ENCODE peak calls at places on chromosomes 12 and 14, in seven cellular contexts. One of them, this sample, is unnamed.
A peak's percentile ranks its signal among the peaks of the same experiment; 100 is the strongest.

GRCh38 chr14:104876251-104876699 is 11.2 kb downstream of the CEP170B start:
- DNase-seq in WTC11: peak; percentile 80
- DNase-seq in fibroblast of villous mesenchyme: peak; percentile 35
- DNase-seq in astrocyte of the spinal cord: no peak
- DNase-seq in mesothelial cell of epicardium: no peak
- DNase-seq in BE2C: peak; percentile 52
- DNase-seq in H9: peak; percentile 83
- DNase-seq in this sample: no peak

GRCh38 chr14:73125169-73125588 is 11.1 kb upstream of the PSEN1 start:
- DNase-seq in WTC11: no peak
- DNase-seq in mesothelial cell of epicardium: no peak
- DNase-seq in astrocyte of the spinal cord: peak; percentile 14
- DNase-seq in BE2C: no peak
- DNase-seq in H9: no peak
- DNase-seq in fibroblast of villous mesenchyme: no peak
- DNase-seq in this sample: no peak

GRCh38 chr14:51652168-51653095 is 722 bp downstream of the FRMD6 start:
- DNase-seq in astrocyte of the spinal cord: peak; percentile 33
- DNase-seq in mesothelial cell of epicardium: peak; percentile 46
- DNase-seq in H9: peak; percentile 49
- DNase-seq in fibroblast of villous mesenchyme: no peak
- DNase-seq in BE2C: peak; percentile 71
- DNase-seq in WTC11: peak; percentile 61
- DNase-seq in this sample: no peak

GRCh38 chr14:104864267-104865068 is 600 bp upstream of the CEP170B start:
- DNase-seq in WTC11: peak; percentile 91
- DNase-seq in astrocyte of the spinal cord: no peak
- DNase-seq in H9: peak; percentile 93
- DNase-seq in fibroblast of villous mesenchyme: no peak
- DNase-seq in mesothelial cell of epicardium: no peak
- DNase-seq in BE2C: peak; percentile 25
- DNase-seq in this sample: peak; percentile 29

GRCh38 chr12:65187665-65188064 is 18.3 kb downstream of the LEMD3 start:
- DNase-seq in mesothelial cell of epicardium: no peak
- DNase-seq in H9: no peak
- DNase-seq in fibroblast of villous mesenchyme: no peak
- DNase-seq in WTC11: no peak
- DNase-seq in astrocyte of the spinal cord: no peak
- DNase-seq in BE2C: no peak
- DNase-seq in this sample: no peak

GRCh38 chr14:100679707-100680438 is 46.8 kb upstream of the DLK1 start:
- DNase-seq in H9: no peak
- DNase-seq in fibroblast of villous mesenchyme: peak; percentile 96
- DNase-seq in BE2C: no peak
- DNase-seq in mesothelial cell of epicardium: peak; percentile 37
- DNase-seq in WTC11: no peak
- DNase-seq in astrocyte of the spinal cord: peak; percentile 91
- DNase-seq in this sample: no peak

GRCh38 chr14:43894534-43894933 is 612.5 kb downstream of the FSCB start:
- DNase-seq in WTC11: no peak
- DNase-seq in BE2C: no peak
- DNase-seq in H9: no peak
- DNase-seq in mesothelial cell of epicardium: no peak
- DNase-seq in astrocyte of the spinal cord: no peak
- DNase-seq in fibroblast of villous mesenchyme: peak; percentile 1
- DNase-seq in this sample: no peak

GRCh38 chr12:84786622-84787021 is 126.0 kb downstream of the SLC6A15 start:
- DNase-seq in H9: no peak
- DNase-seq in fibroblast of villous mesenchyme: no peak
- DNase-seq in astrocyte of the spinal cord: no peak
- DNase-seq in WTC11: no peak
- DNase-seq in BE2C: no peak
- DNase-seq in mesothelial cell of epicardium: no peak
- DNase-seq in this sample: no peak

GRCh38 chr12:128551266-128552025 is 272.3 kb downstream of the SLC15A4 start:
- DNase-seq in WTC11: no peak
- DNase-seq in H9: no peak
- DNase-seq in BE2C: no peak
- DNase-seq in astrocyte of the spinal cord: no peak
- DNase-seq in mesothelial cell of epicardium: no peak
- DNase-seq in fibroblast of villous mesenchyme: no peak
- DNase-seq in this sample: no peak

GRCh38 chr14:61048640-61049039 is 67.6 kb downstream of the SLC38A6 start:
- DNase-seq in BE2C: no peak
- DNase-seq in fibroblast of villous mesenchyme: peak; percentile 14
- DNase-seq in astrocyte of the spinal cord: no peak
- DNase-seq in mesothelial cell of epicardium: no peak
- DNase-seq in WTC11: no peak
- DNase-seq in H9: no peak
- DNase-seq in this sample: no peak

GRCh38 chr14:21034707-21035106 is at the start of gene RNASE13:
- DNase-seq in fibroblast of villous mesenchyme: no peak
- DNase-seq in astrocyte of the spinal cord: no peak
- DNase-seq in H9: no peak
- DNase-seq in BE2C: no peak
- DNase-seq in mesothelial cell of epicardium: no peak
- DNase-seq in WTC11: no peak
- DNase-seq in this sample: no peak

GRCh38 chr12:27331299-27331926 is 1.2 kb upstream of the BMAL2 start:
- DNase-seq in BE2C: no peak
- DNase-seq in H9: no peak
- DNase-seq in fibroblast of villous mesenchyme: peak; percentile 91
- DNase-seq in WTC11: no peak
- DNase-seq in astrocyte of the spinal cord: peak; percentile 96
- DNase-seq in mesothelial cell of epicardium: no peak
- DNase-seq in this sample: no peak

GRCh38 chr12:124680863-124681778 is 113.7 kb upstream of the NCOR2 start:
- DNase-seq in H9: peak; percentile 74
- DNase-seq in mesothelial cell of epicardium: no peak
- DNase-seq in astrocyte of the spinal cord: peak; percentile 75
- DNase-seq in fibroblast of villous mesenchyme: peak; percentile 82
- DNase-seq in BE2C: peak; percentile 73
- DNase-seq in WTC11: peak; percentile 39
- DNase-seq in this sample: peak; percentile 26

DNA sequence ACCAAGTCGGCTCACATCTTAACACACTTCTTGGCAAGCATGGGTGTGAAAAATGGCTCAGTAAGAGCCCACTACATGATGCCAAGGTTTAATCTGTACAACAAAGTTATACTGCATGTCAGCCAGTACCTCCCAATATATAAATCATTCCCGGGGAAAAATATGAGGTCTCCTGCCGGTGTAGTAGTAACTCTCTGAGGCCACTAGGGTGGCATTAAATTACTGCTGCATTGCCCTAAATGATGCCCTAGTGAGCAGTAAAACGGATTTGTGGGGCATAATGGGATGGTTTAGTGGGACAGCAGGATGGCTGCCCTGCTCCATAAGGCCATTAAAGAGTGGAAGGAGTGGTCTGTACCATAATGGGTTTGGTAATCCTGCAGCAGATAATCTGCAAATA is 267.7 kb downstream of the MED13L start:
- DNase-seq in fibroblast of villous mesenchyme: no peak
- DNase-seq in astrocyte of the spinal cord: no peak
- DNase-seq in H9: no peak
- DNase-seq in BE2C: no peak
- DNase-seq in WTC11: no peak
- DNase-seq in mesothelial cell of epicardium: no peak
- DNase-seq in this sample: no peak
- TF ChIP-seq CTCF in fibroblast of villous mesenchyme: peak; percentile 41
- TF ChIP-seq CTCF in astrocyte of the spinal cord: peak; percentile 47
- TF ChIP-seq CTCF in H9: peak; percentile 62
- TF ChIP-seq CTCF in BE2C: peak; percentile 52
- TF ChIP-seq CTCF in WTC11: peak; percentile 43
- TF ChIP-seq CTCF in mesothelial cell of epicardium: peak; percentile 50
- TF ChIP-seq CTCF in this sample: no peak

GRCh38 chr12:109529618-109530300 is 43.5 kb downstream of the MMAB start:
- DNase-seq in H9: no peak
- DNase-seq in mesothelial cell of epicardium: no peak
- DNase-seq in astrocyte of the spinal cord: no peak
- DNase-seq in BE2C: no peak
- DNase-seq in WTC11: no peak
- DNase-seq in fibroblast of villous mesenchyme: peak; percentile 45
- DNase-seq in this sample: no peak

GRCh38 chr12:109532721-109533486 is 40.4 kb downstream of the MMAB start:
- DNase-seq in fibroblast of villous mesenchyme: no peak
- DNase-seq in WTC11: no peak
- DNase-seq in H9: no peak
- DNase-seq in mesothelial cell of epicardium: no peak
- DNase-seq in BE2C: no peak
- DNase-seq in astrocyte of the spinal cord: no peak
- DNase-seq in this sample: no peak

GRCh38 chr12:109530301-109530685 is 43.0 kb downstream of the MMAB start:
- DNase-seq in WTC11: no peak
- DNase-seq in BE2C: no peak
- DNase-seq in fibroblast of villous mesenchyme: no peak
- DNase-seq in mesothelial cell of epicardium: no peak
- DNase-seq in H9: no peak
- DNase-seq in astrocyte of the spinal cord: no peak
- DNase-seq in this sample: no peak

GRCh38 chr12:109533487-109533740 is 39.9 kb downstream of the MMAB start:
- DNase-seq in astrocyte of the spinal cord: no peak
- DNase-seq in fibroblast of villous mesenchyme: no peak
- DNase-seq in H9: no peak
- DNase-seq in BE2C: no peak
- DNase-seq in mesothelial cell of epicardium: no peak
- DNase-seq in WTC11: no peak
- DNase-seq in this sample: no peak

DNA sequence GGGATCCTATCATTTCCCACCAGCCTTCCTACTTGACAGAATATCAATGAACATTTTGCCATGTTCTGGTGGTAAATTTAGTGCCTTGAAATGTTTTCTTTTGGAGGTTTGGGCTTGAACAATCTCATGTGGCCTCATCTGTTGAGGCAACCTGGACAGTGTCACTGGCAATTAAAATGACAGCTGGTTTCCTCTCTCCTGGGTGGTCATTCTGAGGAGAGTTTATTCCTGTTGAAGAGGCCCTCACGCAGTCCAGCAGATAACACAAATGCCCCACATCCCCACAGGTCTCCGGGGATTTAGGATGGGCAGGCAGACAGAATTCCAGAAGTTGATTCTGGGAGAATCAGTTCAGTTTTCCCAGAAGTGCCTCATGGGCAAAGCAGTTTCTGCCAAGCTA is 41.9 kb downstream of the MMAB start:
- DNase-seq in BE2C: peak; percentile 67
- DNase-seq in WTC11: no peak
- DNase-seq in fibroblast of villous mesenchyme: peak; percentile 69
- DNase-seq in H9: no peak
- DNase-seq in astrocyte of the spinal cord: no peak
- DNase-seq in mesothelial cell of epicardium: no peak
- DNase-seq in this sample: no peak
- TF ChIP-seq CTCF in BE2C: no peak
- TF ChIP-seq CTCF in WTC11: no peak
- TF ChIP-seq CTCF in fibroblast of villous mesenchyme: no peak
- TF ChIP-seq CTCF in H9: no peak
- TF ChIP-seq CTCF in astrocyte of the spinal cord: no peak
- TF ChIP-seq CTCF in mesothelial cell of epicardium: no peak
- TF ChIP-seq CTCF in this sample: no peak

GRCh38 chr14:95533391-95533821 is 1.4 kb upstream of the GLRX5 start:
- DNase-seq in WTC11: no peak
- DNase-seq in astrocyte of the spinal cord: peak; percentile 50
- DNase-seq in BE2C: peak; percentile 68
- DNase-seq in fibroblast of villous mesenchyme: peak; percentile 69
- DNase-seq in H9: no peak
- DNase-seq in mesothelial cell of epicardium: no peak
- DNase-seq in this sample: no peak

GRCh38 chr14:95534299-95535225 is at the start of gene GLRX5:
- DNase-seq in WTC11: peak; percentile 97
- DNase-seq in fibroblast of villous mesenchyme: peak; percentile 100
- DNase-seq in H9: peak; percentile 99
- DNase-seq in mesothelial cell of epicardium: peak; percentile 96
- DNase-seq in astrocyte of the spinal cord: peak; percentile 100
- DNase-seq in BE2C: peak; percentile 98
- DNase-seq in this sample: peak; percentile 93

GRCh38 chr14:95536036-95536577 is 1.3 kb downstream of the GLRX5 start:
- DNase-seq in astrocyte of the spinal cord: no peak
- DNase-seq in WTC11: no peak
- DNase-seq in H9: no peak
- DNase-seq in BE2C: no peak
- DNase-seq in mesothelial cell of epicardium: no peak
- DNase-seq in fibroblast of villous mesenchyme: no peak
- DNase-seq in this sample: no peak

GRCh38 chr14:95533822-95534221 is 1.0 kb upstream of the GLRX5 start:
- DNase-seq in H9: no peak
- DNase-seq in WTC11: no peak
- DNase-seq in mesothelial cell of epicardium: no peak
- DNase-seq in astrocyte of the spinal cord: no peak
- DNase-seq in BE2C: no peak
- DNase-seq in fibroblast of villous mesenchyme: no peak
- DNase-seq in this sample: no peak

GRCh38 chr14:95535226-95536021 is 574 bp downstream of the GLRX5 start:
- DNase-seq in mesothelial cell of epicardium: no peak
- DNase-seq in fibroblast of villous mesenchyme: no peak
- DNase-seq in astrocyte of the spinal cord: no peak
- DNase-seq in H9: no peak
- DNase-seq in BE2C: no peak
- DNase-seq in WTC11: peak; percentile 34
- DNase-seq in this sample: no peak
- TF ChIP-seq CTCF in mesothelial cell of epicardium: no peak
- TF ChIP-seq CTCF in fibroblast of villous mesenchyme: no peak
- TF ChIP-seq CTCF in astrocyte of the spinal cord: no peak
- TF ChIP-seq CTCF in H9: no peak
- TF ChIP-seq CTCF in BE2C: no peak
- TF ChIP-seq CTCF in WTC11: no peak
- TF ChIP-seq CTCF in this sample: no peak

GRCh38 chr12:116849216-116849615 is 32.0 kb downstream of the HRK start:
- DNase-seq in WTC11: no peak
- DNase-seq in H9: no peak
- DNase-seq in mesothelial cell of epicardium: no peak
- DNase-seq in fibroblast of villous mesenchyme: no peak
- DNase-seq in astrocyte of the spinal cord: no peak
- DNase-seq in BE2C: no peak
- DNase-seq in this sample: no peak
- TF ChIP-seq CTCF in WTC11: no peak
- TF ChIP-seq CTCF in H9: no peak
- TF ChIP-seq CTCF in mesothelial cell of epicardium: no peak
- TF ChIP-seq CTCF in fibroblast of villous mesenchyme: no peak
- TF ChIP-seq CTCF in astrocyte of the spinal cord: no peak
- TF ChIP-seq CTCF in BE2C: no peak
- TF ChIP-seq CTCF in this sample: no peak

GRCh38 chr12:5969974-5970690 is 25.1 kb upstream of the ANO2 start:
- DNase-seq in BE2C: no peak
- DNase-seq in H9: peak; percentile 34
- DNase-seq in astrocyte of the spinal cord: no peak
- DNase-seq in fibroblast of villous mesenchyme: no peak
- DNase-seq in mesothelial cell of epicardium: no peak
- DNase-seq in WTC11: no peak
- DNase-seq in this sample: no peak
- TF ChIP-seq CTCF in BE2C: peak; percentile 17
- TF ChIP-seq CTCF in H9: peak; percentile 29
- TF ChIP-seq CTCF in astrocyte of the spinal cord: no peak
- TF ChIP-seq CTCF in fibroblast of villous mesenchyme: peak; percentile 1
- TF ChIP-seq CTCF in mesothelial cell of epicardium: no peak
- TF ChIP-seq CTCF in WTC11: no peak
- TF ChIP-seq CTCF in this sample: no peak

This sample was measured in activated B cell treated with CpG ODN at 0.5 μM for 24 hours.